ENCODE peak calls at places on chromosomes 5 and 9, in five cellular contexts. One of them, this sample, is unnamed.

GRCh38 chr9:113675475-113675941 is 200.6 kb upstream of the ZNF618 start:
- DNase-seq in astrocyte of the hippocampus: peak; percentile 87
- DNase-seq in anterior cingulate cortex: no peak
- DNase-seq in ELR: peak; percentile 99
- DNase-seq in HuH-7.5: no peak
- DNase-seq in this sample: no peak

GRCh38 chr5:8908055-8908683 is 637.7 kb downstream of the SEMA5A start:
- DNase-seq in astrocyte of the hippocampus: peak; percentile 45
- DNase-seq in HuH-7.5: peak; percentile 5
- DNase-seq in ELR: peak; percentile 64
- DNase-seq in anterior cingulate cortex: no peak
- DNase-seq in this sample: no peak

GRCh38 chr5:101995585-101995984 is 300.5 kb downstream of the SLCO4C1 start:
- DNase-seq in ELR: no peak
- DNase-seq in astrocyte of the hippocampus: no peak
- DNase-seq in anterior cingulate cortex: no peak
- DNase-seq in HuH-7.5: no peak
- DNase-seq in this sample: no peak

GRCh38 chr5:102807878-102808502 is 52.9 kb downstream of the PAM start:
- DNase-seq in ELR: peak; percentile 60
- DNase-seq in HuH-7.5: no peak
- DNase-seq in anterior cingulate cortex: no peak
- DNase-seq in astrocyte of the hippocampus: peak; percentile 77
- DNase-seq in this sample: no peak

GRCh38 chr9:88932766-88933165 is 58.5 kb upstream of the S1PR3 start:
- DNase-seq in astrocyte of the hippocampus: no peak
- DNase-seq in ELR: no peak
- DNase-seq in HuH-7.5: no peak
- DNase-seq in anterior cingulate cortex: no peak
- DNase-seq in this sample: no peak

GRCh38 chr5:5178121-5178520 is 38.0 kb downstream of the ADAMTS16 start:
- DNase-seq in HuH-7.5: peak; percentile 15
- DNase-seq in ELR: no peak
- DNase-seq in anterior cingulate cortex: no peak
- DNase-seq in astrocyte of the hippocampus: peak; percentile 74
- DNase-seq in this sample: no peak

GRCh38 chr9:88044200-88044599 is 69.9 kb upstream of the CDK20 start:
- DNase-seq in anterior cingulate cortex: no peak
- DNase-seq in astrocyte of the hippocampus: no peak
- DNase-seq in ELR: no peak
- DNase-seq in HuH-7.5: no peak
- DNase-seq in this sample: no peak

GRCh38 chr5:111984044-111984443 is 227.1 kb upstream of the NREP start:
- DNase-seq in ELR: peak; percentile 78
- DNase-seq in astrocyte of the hippocampus: peak; percentile 79
- DNase-seq in anterior cingulate cortex: no peak
- DNase-seq in HuH-7.5: no peak
- DNase-seq in this sample: no peak

GRCh38 chr5:179697993-179698934 is 503 bp upstream of the CANX start:
- DNase-seq in anterior cingulate cortex: peak; percentile 99
- DNase-seq in astrocyte of the hippocampus: peak; percentile 100
- DNase-seq in HuH-7.5: peak; percentile 98
- DNase-seq in ELR: peak; percentile 100
- DNase-seq in this sample: peak; percentile 98

GRCh38 chr5:138979684-138980275 is 104.6 kb upstream of the LRRTM2 start:
- DNase-seq in astrocyte of the hippocampus: no peak
- DNase-seq in anterior cingulate cortex: no peak
- DNase-seq in HuH-7.5: no peak
- DNase-seq in ELR: no peak
- DNase-seq in this sample: peak; percentile 2

GRCh38 chr5:3269400-3270169 is 326.0 kb upstream of the IRX1 start:
- DNase-seq in anterior cingulate cortex: no peak
- DNase-seq in astrocyte of the hippocampus: no peak
- DNase-seq in ELR: no peak
- DNase-seq in HuH-7.5: no peak
- DNase-seq in this sample: no peak

GRCh38 chr9:131434673-131435072 is 40.8 kb downstream of the PRRC2B start:
- DNase-seq in HuH-7.5: no peak
- DNase-seq in ELR: no peak
- DNase-seq in anterior cingulate cortex: no peak
- DNase-seq in astrocyte of the hippocampus: no peak
- DNase-seq in this sample: no peak

GRCh38 chr5:160835376-160835775 is 16.6 kb downstream of the ATP10B start:
- DNase-seq in astrocyte of the hippocampus: no peak
- DNase-seq in anterior cingulate cortex: no peak
- DNase-seq in HuH-7.5: no peak
- DNase-seq in ELR: no peak
- DNase-seq in this sample: no peak

GRCh38 chr5:167642779-167643517 is 648.5 kb upstream of the WWC1 start:
- DNase-seq in astrocyte of the hippocampus: peak; percentile 78
- DNase-seq in HuH-7.5: no peak
- DNase-seq in anterior cingulate cortex: no peak
- DNase-seq in ELR: peak; percentile 95
- DNase-seq in this sample: no peak

GRCh38 chr9:109387206-109387605 is 66.3 kb upstream of the EPB41L4B start:
- DNase-seq in ELR: no peak
- DNase-seq in anterior cingulate cortex: no peak
- DNase-seq in HuH-7.5: no peak
- DNase-seq in astrocyte of the hippocampus: no peak
- DNase-seq in this sample: no peak

GRCh38 chr5:150497989-150498317 is 10.0 kb upstream of the NDST1 start:
- DNase-seq in ELR: peak; percentile 37
- DNase-seq in anterior cingulate cortex: no peak
- DNase-seq in HuH-7.5: no peak
- DNase-seq in astrocyte of the hippocampus: no peak
- DNase-seq in this sample: no peak

GRCh38 chr5:37738057-37738691 is 101.7 kb downstream of the GDNF start:
- DNase-seq in ELR: peak; percentile 100
- DNase-seq in HuH-7.5: no peak
- DNase-seq in astrocyte of the hippocampus: peak; percentile 89
- DNase-seq in anterior cingulate cortex: no peak
- DNase-seq in this sample: no peak

GRCh38 chr5:78648359-78649219 is at the start of gene LHFPL2:
- DNase-seq in astrocyte of the hippocampus: peak; percentile 91
- DNase-seq in ELR: peak; percentile 75
- DNase-seq in anterior cingulate cortex: peak; percentile 83
- DNase-seq in HuH-7.5: peak; percentile 60
- DNase-seq in this sample: no peak

GRCh38 chr5:14075937-14076336 is 67.2 kb upstream of the TRIO start:
- DNase-seq in astrocyte of the hippocampus: no peak
- DNase-seq in anterior cingulate cortex: no peak
- DNase-seq in ELR: no peak
- DNase-seq in HuH-7.5: no peak
- DNase-seq in this sample: no peak

GRCh38 chr9:14308751-14309140 is 5.2 kb downstream of the NFIB start:
- DNase-seq in anterior cingulate cortex: no peak
- DNase-seq in HuH-7.5: no peak
- DNase-seq in ELR: no peak
- DNase-seq in astrocyte of the hippocampus: peak; percentile 39
- DNase-seq in this sample: no peak

GRCh38 chr9:137277329-137278041 is at the start of gene TOR4A:
- DNase-seq in HuH-7.5: peak; percentile 93
- DNase-seq in anterior cingulate cortex: no peak
- DNase-seq in ELR: peak; percentile 98
- DNase-seq in astrocyte of the hippocampus: peak; percentile 89
- DNase-seq in this sample: no peak

GRCh38 chr5:81017320-81017719 is 57.2 kb downstream of the RASGRF2 start:
- DNase-seq in anterior cingulate cortex: no peak
- DNase-seq in ELR: no peak
- DNase-seq in HuH-7.5: no peak
- DNase-seq in astrocyte of the hippocampus: no peak
- DNase-seq in this sample: no peak

GRCh38 chr5:66958126-66958983 is 238.2 kb downstream of the CD180 start:
- DNase-seq in HuH-7.5: no peak
- DNase-seq in astrocyte of the hippocampus: peak; percentile 66
- DNase-seq in ELR: peak; percentile 59
- DNase-seq in anterior cingulate cortex: no peak
- DNase-seq in this sample: no peak

GRCh38 chr9:133237271-133237731 is 28.3 kb upstream of the OBP2B start:
- DNase-seq in anterior cingulate cortex: no peak
- DNase-seq in ELR: no peak
- DNase-seq in HuH-7.5: no peak
- DNase-seq in astrocyte of the hippocampus: peak; percentile 70
- DNase-seq in this sample: no peak

GRCh38 chr5:122101636-122102285 is 23.7 kb upstream of the LOX start:
- DNase-seq in ELR: peak; percentile 84
- DNase-seq in anterior cingulate cortex: no peak
- DNase-seq in HuH-7.5: no peak
- DNase-seq in astrocyte of the hippocampus: peak; percentile 70
- DNase-seq in this sample: no peak

GRCh38 chr5:138686668-138687067 is 66.6 kb upstream of the CTNNA1 start:
- DNase-seq in anterior cingulate cortex: no peak
- DNase-seq in ELR: peak; percentile 77
- DNase-seq in HuH-7.5: no peak
- DNase-seq in astrocyte of the hippocampus: peak; percentile 49
- DNase-seq in this sample: no peak

GRCh38 chr9:127500862-127501261 is 49.6 kb downstream of the LRSAM1 start:
- DNase-seq in HuH-7.5: no peak
- DNase-seq in anterior cingulate cortex: no peak
- DNase-seq in astrocyte of the hippocampus: no peak
- DNase-seq in ELR: no peak
- DNase-seq in this sample: no peak